ENCODE peak calls at places on chromosome 11, in four cellular contexts. O is HCT116, C is H1, S is K562. M is an unnamed sample.

GRCh38 chr11:83971063-83971462 is 684.9 kb upstream of the CCDC90B start:
- DNase-seq in C (no peak), S (no peak), O (no peak), M (peak; percentile 11)

GRCh38 chr11:74731301-74732094 is at the start of gene CHRDL2:
- DNase-seq in C (peak; percentile 64), S (no peak), O (no peak), M (no peak)

GRCh38 chr11:30143098-30143705 is 87.6 kb upstream of the FSHB start:
- DNase-seq in C (no peak), O (peak; percentile 16), S (peak; percentile 28), M (peak; percentile 9)

GRCh38 chr11:121467965-121468364 is 15.2 kb upstream of the SORL1-AS1 start:
- DNase-seq in O (no peak), C (no peak), S (no peak), M (peak; percentile 90)

GRCh38 chr11:36618025-36618700 is 20.1 kb upstream of the RAG2 start:
- DNase-seq in O (no peak), S (peak; percentile 28), C (no peak), M (no peak)

GRCh38 chr11:93861808-93862207 is 11.4 kb upstream of the VSTM5 start:
- DNase-seq in O (no peak), S (peak; percentile 50), C (no peak), M (no peak)

GRCh38 chr11:125489166-125489565 is 6.9 kb downstream of the FEZ1 start:
- DNase-seq in O (no peak), C (no peak), S (no peak), M (no peak)

GRCh38 chr11:78715639-78716311 is 141.1 kb upstream of the NARS2 start:
- DNase-seq in C (peak; percentile 86), S (peak; percentile 62), O (peak; percentile 73), M (no peak)

GRCh38 chr11:1526785-1527184 is 40.2 kb upstream of the MOB2 start:
- DNase-seq in C (no peak), O (no peak), S (no peak), M (no peak)

GRCh38 chr11:3920148-3920852 is 64.8 kb downstream of the STIM1 start:
- DNase-seq in O (peak; percentile 44), S (peak; percentile 82), C (no peak), M (peak; percentile 57)

GRCh38 chr11:82859746-82860145 is 40.5 kb downstream of the PRCP start:
- DNase-seq in S (no peak), C (no peak), O (no peak), M (no peak)

GRCh38 chr11:84675631-84676030 is 951.5 kb downstream of the DLG2 start:
- DNase-seq in C (no peak), S (no peak), O (no peak), M (no peak)

GRCh38 chr11:115548878-115549528 is 44.8 kb upstream of the CADM1 start:
- DNase-seq in O (no peak), S (no peak), C (peak; percentile 60), M (no peak)

GRCh38 chr11:57567512-57568329 is at the start of gene UBE2L6:
- DNase-seq in O (no peak), C (peak; percentile 80), S (peak; percentile 69), M (no peak)

GRCh38 chr11:1131033-1131911 is 26.5 kb upstream of the MUC5AC start:
- DNase-seq in S (no peak), O (no peak), C (no peak), M (no peak)

GRCh38 chr11:117315285-117316196 is 515 bp downstream of the BACE1 start:
- DNase-seq in S (no peak), C (no peak), O (no peak), M (no peak)

GRCh38 chr11:118605116-118605867 is 2.1 kb upstream of the PHLDB1 start:
- DNase-seq in S (peak; percentile 86), C (no peak), O (no peak), M (no peak)

GRCh38 chr11:67429038-67429668 is 859 bp downstream of the RPS6KB2 start:
- DNase-seq in S (peak; percentile 40), C (no peak), O (no peak), M (no peak)

GRCh38 chr11:33723238-33723881 is 12.9 kb downstream of the CD59 start:
- DNase-seq in C (no peak), S (peak; percentile 80), O (peak; percentile 72), M (no peak)

GRCh38 chr11:57903441-57904123 is 120.1 kb upstream of the OR9Q1 start:
- DNase-seq in S (peak; percentile 68), C (no peak), O (peak; percentile 74), M (no peak)

GRCh38 chr11:64947202-64947814 is 11.6 kb upstream of the GPHA2 start:
- DNase-seq in S (peak; percentile 51), O (no peak), C (no peak), M (no peak)

GRCh38 chr11:69546735-69547370 is 65.4 kb downstream of the LINC01488 start:
- DNase-seq in C (no peak), S (no peak), O (no peak), M (peak; percentile 45)

GRCh38 chr11:84498016-84498415 is 1129.1 kb downstream of the DLG2 start:
- DNase-seq in C (no peak), S (no peak), O (no peak), M (no peak)

GRCh38 chr11:65506316-65506769 is 7.5 kb downstream of the MALAT1 start:
- DNase-seq in O (no peak), S (no peak), C (no peak), M (no peak)

GRCh38 chr11:69603978-69604524 is 36.9 kb upstream of the CCND1 start:
- DNase-seq in S (no peak), O (no peak), C (no peak), M (no peak)

GRCh38 chr11:62449451-62449851 is 30.6 kb downstream of the SCGB1A1 start:
- DNase-seq in O (no peak), C (no peak), S (no peak), M (no peak)

GRCh38 chr11:106246495-106246894 is 169.0 kb downstream of the AASDHPPT start:
- DNase-seq in O (no peak), S (no peak), C (no peak), M (no peak)

GRCh38 chr11:1650918-1651262 is 21.3 kb downstream of the KRTAP5-5 start:
- DNase-seq in S (no peak), C (no peak), O (no peak), M (no peak)

GRCh38 chr11:63802637-63803414 is 10.4 kb upstream of the SPINDOC start:
- DNase-seq in C (no peak), S (peak; percentile 71), O (peak; percentile 72), M (no peak)

GRCh38 chr11:112302226-112302868 is 41.7 kb upstream of the PLET1 start:
- DNase-seq in S (peak; percentile 26), C (no peak), O (no peak), M (no peak)

GRCh38 chr11:111978028-111978771 is 41.1 kb downstream of the DIXDC1 start:
- DNase-seq in O (no peak), C (peak; percentile 59), S (peak; percentile 66), M (no peak)

GRCh38 chr11:74636633-74637184 is 44.3 kb downstream of the POLD3 start:
- DNase-seq in O (peak; percentile 22), S (peak; percentile 23), C (no peak), M (no peak)

GRCh38 chr11:58654908-58655296 is 32.4 kb downstream of the CNTF start:
- DNase-seq in C (no peak), O (no peak), S (no peak), M (no peak)

GRCh38 chr11:82814379-82814778 is 80.7 kb upstream of the FAM181B start:
- DNase-seq in S (no peak), O (no peak), C (no peak), M (no peak)

GRCh38 chr11:123611698-123612097 is 42.7 kb downstream of the SCN3B start:
- DNase-seq in O (no peak), S (no peak), C (no peak), M (no peak)

DNA sequence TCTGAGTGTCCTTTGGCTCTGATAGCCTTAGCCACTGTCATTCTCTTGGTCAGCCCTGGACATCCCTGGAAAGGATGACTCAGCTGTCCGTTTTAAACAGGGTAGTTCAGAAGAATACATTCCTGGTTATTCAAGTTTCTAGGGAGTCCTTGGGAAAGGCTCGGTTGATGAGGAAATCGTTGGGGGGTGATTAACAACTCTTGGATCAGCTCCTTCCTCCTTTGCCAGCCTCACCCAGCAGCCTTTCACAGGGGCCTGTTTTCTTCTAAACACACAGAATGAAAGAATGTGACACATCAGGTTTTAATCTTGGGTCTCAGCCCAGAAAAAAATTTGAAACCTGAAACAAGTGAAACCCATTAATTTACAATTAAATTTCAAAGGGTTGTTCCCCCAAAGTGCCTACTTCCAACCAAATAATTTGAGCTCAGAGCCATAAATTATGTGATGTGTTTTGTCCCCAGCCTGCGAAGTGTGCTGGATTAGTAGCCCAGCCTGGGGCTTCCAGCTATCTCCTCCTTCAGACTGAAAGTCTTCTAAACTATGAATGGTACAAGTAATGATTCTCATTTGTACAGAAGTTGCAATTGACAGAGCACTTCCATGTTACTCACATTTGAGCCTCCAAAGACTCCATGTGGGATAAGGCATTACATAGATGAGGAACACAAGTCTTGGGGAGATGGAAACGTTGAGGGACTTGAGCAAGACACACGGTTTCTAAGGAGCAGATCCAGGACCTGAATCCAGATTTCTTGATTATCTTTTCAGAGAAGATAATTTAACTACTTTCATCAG is 19.3 kb upstream of the MRGPRX2 start:
- DNase-seq in S (no peak), O (peak; percentile 47), C (no peak), M (no peak)
- TF ChIP-seq ZNF274 in S (no peak), O (no peak), C (no peak), M (no peak)

GRCh38 chr11:110128161-110128560 is 35.0 kb downstream of the ZC3H12C start:
- DNase-seq in O (no peak), C (no peak), S (no peak), M (no peak)
- TF ChIP-seq EGR1 in O (no peak), C (no peak), S (no peak), M (no peak)

GRCh38 chr11:71283960-71284359 is 31.6 kb upstream of the SHANK2 start:
- DNase-seq in O (no peak), C (no peak), S (no peak), M (no peak)

GRCh38 chr11:71286701-71287643 is 34.6 kb upstream of the SHANK2 start:
- DNase-seq in S (no peak), C (no peak), O (no peak), M (no peak)

GRCh38 chr11:71284525-71285092 is 32.2 kb upstream of the SHANK2 start:
- DNase-seq in S (peak; percentile 7), O (no peak), C (no peak), M (no peak)

GRCh38 chr11:71282581-71283351 is 30.4 kb upstream of the SHANK2 start:
- DNase-seq in C (no peak), S (no peak), O (peak; percentile 16), M (no peak)

DNA sequence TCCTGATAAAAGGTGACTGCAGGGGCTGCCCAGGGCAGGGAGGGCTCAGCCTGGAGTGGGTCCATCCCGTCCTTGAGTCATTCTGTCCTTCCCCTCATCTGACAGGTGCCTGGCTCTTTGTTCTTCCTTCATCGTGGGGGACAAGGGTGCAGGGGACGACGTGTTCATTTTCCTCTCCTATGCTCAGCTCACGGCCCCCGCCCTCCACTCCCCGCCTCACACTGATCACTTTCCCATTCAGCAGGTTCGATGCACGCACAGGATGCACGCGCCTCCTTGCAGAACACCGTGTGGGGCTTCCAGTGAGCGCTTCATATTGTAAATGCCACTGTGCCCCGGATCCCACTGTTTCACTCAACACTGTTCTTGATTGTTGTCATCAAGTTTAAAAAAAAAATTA is 32.7 kb upstream of the SHANK2 start:
- DNase-seq in C (no peak), S (no peak), O (no peak), M (no peak)
- TF ChIP-seq ZNF274 in C (no peak), S (no peak), O (no peak), M (no peak)

DNA sequence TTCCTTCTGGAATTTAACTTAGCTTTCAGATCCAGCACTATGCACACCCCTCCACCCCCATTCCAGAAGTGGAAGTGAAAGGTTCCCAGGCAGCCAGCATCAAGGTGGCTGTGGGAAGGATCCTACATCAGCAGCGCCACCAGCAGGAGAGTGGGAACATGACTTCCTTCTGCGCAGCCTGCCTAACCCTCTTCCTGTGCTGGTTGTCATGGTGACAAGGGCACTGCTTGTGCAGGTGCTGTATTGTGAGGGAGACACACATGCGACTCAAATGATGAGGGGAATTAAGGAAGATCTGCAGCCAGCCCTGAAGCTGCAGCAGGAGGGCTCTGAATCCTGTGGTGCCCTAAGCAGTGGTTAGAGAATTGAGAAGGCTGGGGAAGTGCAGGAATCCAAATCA is 904.4 kb upstream of the API5 start:
- DNase-seq in S (no peak), C (peak; percentile 89), O (no peak), M (no peak)
- TF ChIP-seq EGR1 in S (no peak), C (no peak), O (no peak), M (no peak)